ENCODE peak calls at places on chromosome 20, in four cellular contexts. T is stomach, J is upper lobe of left lung, C is A549. A is an unnamed sample.

GRCh38 chr20:22977047-22977785 is 57.9 kb upstream of the SSTR4 start:
- DNase-seq in T (no peak), J (no peak), C (no peak), A (peak)

GRCh38 chr20:60224914-60225313 is 266.7 kb downstream of the CDH26 start:
- DNase-seq in T (no peak), J (no peak), C (peak), A (no peak)

GRCh38 chr20:43904778-43905177 is 9.9 kb upstream of the TOX2 start:
- DNase-seq in T (no peak), J (no peak), C (peak), A (no peak)

GRCh38 chr20:59403261-59403961 is 103.0 kb downstream of the EDN3 start:
- DNase-seq in T (peak), J (peak), C (peak), A (peak)

GRCh38 chr20:31713312-31714049 is 9.2 kb downstream of the BCL2L1 start:
- DNase-seq in T (peak), J (no peak), C (peak), A (peak)

GRCh38 chr20:24672181-24672880 is 202.9 kb downstream of the SYNDIG1 start:
- DNase-seq in T (no peak), J (no peak), C (no peak), A (no peak)

GRCh38 chr20:3003416-3003815 is 40.0 kb upstream of the GNRH2 start:
- DNase-seq in T (no peak), J (no peak), C (no peak), A (no peak)

GRCh38 chr20:44805991-44806729 is 4.2 kb downstream of the RIMS4 start:
- DNase-seq in T (no peak), J (no peak), C (peak), A (peak)

GRCh38 chr20:49030954-49031619 is 15.0 kb upstream of the CSE1L start:
- DNase-seq in T (no peak), J (no peak), C (no peak), A (no peak)

GRCh38 chr20:24955045-24955444 is 6.0 kb downstream of the CST7 start:
- DNase-seq in T (peak), J (no peak), C (no peak), A (no peak)

GRCh38 chr20:44643596-44644383 is 7.7 kb downstream of the ADA start:
- DNase-seq in T (peak), J (peak), C (peak), A (peak)

GRCh38 chr20:12391099-12391498 is 473.4 kb downstream of the BTBD3 start:
- DNase-seq in T (no peak), J (no peak), C (no peak), A (no peak)

GRCh38 chr20:43364001-43364400 is 93.7 kb upstream of the SRSF6 start:
- DNase-seq in T (no peak), J (no peak), C (no peak), A (no peak)

GRCh38 chr20:41571006-41571405 is 47.2 kb downstream of the CHD6 start:
- DNase-seq in T (no peak), J (no peak), C (no peak), A (no peak)
- TF ChIP-seq POLR2A in T (no peak), J (no peak), C (no peak), A (no peak)

GRCh38 chr20:5658897-5659296 is 91.3 kb upstream of the SHLD1 start:
- DNase-seq in T (peak), J (no peak), C (peak), A (peak)

GRCh38 chr20:5656136-5656535 is 94.1 kb upstream of the SHLD1 start:
- DNase-seq in T (no peak), J (no peak), C (no peak), A (no peak)

GRCh38 chr20:5657873-5658200 is 92.4 kb upstream of the SHLD1 start:
- DNase-seq in T (no peak), J (no peak), C (no peak), A (no peak)

GRCh38 chr20:5654557-5654956 is 95.6 kb upstream of the SHLD1 start:
- DNase-seq in T (no peak), J (no peak), C (peak), A (no peak)

DNA sequence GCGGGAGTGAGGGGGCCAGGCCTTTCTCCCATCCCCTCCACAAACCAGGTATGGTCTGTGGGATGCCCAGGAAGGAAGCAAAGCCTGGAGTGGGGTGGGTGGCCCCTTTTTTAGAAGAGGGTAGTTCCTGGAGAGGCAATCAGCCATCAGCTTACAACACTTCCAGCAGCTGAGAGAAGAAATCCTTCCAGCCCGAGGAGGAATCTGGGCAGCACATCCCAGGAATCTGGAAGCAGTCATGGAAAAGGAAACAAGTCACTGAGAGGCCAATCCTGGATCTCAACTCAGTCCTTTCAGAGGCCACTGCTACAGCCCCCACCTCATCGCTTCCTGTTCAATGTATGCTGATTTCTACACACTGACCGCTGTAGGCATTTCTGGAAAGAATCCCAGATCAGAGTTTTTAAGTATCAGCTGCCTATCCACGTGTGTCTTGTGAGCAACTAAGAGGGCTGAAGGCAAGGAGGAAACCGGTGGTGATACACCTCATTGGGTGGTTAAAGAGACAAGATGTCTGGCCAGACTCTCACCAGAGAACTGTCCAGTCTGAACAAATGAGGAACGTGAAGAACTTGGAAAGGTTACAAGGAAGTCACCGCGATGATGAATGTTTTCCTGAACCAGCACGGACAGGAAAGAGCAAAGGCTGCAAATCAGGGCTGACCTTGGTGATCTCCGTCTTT is 92.9 kb upstream of the SHLD1 start:
- DNase-seq in T (no peak), J (no peak), C (peak), A (peak)
- TF ChIP-seq POLR2A in T (no peak), J (no peak), C (no peak), A (no peak)

DNA sequence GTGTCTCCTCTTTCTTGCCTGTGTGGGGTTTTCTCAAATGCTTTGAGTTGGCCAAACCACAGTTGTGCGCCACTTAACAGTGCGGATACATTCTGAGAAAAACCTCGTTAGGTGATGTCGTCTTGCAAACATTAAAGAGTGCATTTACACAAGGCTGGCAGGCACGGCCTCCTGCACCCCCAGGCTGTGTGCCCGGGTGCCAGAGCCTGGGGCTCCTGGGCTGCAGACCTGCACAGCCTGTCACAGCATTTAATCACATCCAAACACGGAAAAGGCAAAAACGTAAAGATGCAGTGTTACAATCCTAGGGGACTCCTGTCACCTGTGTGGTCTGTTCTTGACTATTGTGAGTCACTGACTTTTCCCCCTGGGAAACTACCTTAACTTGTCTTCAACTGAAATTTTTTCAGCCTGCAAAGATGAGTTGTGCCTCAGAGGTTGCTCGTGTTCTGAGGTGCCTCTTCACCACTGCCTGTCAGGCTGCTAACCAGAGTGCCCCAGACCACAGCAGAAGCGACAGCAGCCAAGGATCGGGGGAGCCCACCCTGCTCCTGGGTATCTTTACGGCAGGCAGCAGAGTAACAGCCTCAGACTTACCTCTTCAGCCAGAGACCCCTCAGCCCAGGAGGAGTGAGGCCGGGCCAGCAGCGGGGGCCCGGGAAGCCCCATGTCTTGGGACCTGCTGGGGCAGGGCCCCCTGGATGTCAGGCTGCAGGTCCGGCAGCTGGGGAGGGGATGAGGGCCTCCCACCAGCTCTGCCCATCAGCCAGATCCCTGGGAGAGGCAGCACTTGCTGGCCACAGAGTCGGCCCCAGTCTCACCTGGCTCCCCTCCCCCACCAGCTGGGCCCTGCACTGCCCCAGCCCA is 683 bp upstream of the C20orf204 start:
- DNase-seq in T (no peak), J (peak), C (no peak), A (no peak)
- TF ChIP-seq POLR2A in T (no peak), J (no peak), C (no peak), A (no peak)

DNA sequence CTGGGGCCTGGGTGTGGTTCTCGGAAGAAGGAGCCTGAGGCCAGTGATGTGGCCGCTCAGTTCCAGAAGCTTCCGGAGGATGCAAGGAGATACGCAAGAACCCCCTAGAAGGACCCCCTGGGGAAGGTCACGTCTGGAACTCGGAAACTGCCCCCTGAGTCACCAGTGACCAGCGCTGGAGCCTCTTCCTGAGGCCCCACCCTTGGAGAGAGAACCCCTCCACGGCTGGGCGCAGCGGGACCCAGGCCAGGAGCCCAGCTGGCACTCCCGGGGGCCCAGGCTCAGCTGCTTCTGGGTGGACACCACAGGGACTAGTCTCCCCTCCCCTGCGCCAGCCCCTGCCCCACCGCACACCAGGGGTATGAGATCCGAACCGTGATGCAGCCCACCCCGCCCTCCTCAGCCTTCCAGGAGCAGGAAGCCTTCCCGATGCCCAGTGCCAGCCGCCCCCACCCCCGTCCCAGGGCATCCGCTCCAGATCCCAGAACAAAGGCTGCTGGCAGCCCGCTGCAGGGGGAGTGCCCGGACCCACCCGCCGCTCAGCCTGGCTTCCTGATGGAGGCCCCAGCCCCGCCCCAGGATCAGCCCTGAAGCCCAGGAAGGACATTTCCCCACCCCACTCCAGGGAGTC is 7.5 kb downstream of the LAMA5 start:
- DNase-seq in T (no peak), J (peak), C (peak), A (peak)
- TF ChIP-seq POLR2A in T (no peak), J (no peak), C (no peak), A (no peak)

DNA sequence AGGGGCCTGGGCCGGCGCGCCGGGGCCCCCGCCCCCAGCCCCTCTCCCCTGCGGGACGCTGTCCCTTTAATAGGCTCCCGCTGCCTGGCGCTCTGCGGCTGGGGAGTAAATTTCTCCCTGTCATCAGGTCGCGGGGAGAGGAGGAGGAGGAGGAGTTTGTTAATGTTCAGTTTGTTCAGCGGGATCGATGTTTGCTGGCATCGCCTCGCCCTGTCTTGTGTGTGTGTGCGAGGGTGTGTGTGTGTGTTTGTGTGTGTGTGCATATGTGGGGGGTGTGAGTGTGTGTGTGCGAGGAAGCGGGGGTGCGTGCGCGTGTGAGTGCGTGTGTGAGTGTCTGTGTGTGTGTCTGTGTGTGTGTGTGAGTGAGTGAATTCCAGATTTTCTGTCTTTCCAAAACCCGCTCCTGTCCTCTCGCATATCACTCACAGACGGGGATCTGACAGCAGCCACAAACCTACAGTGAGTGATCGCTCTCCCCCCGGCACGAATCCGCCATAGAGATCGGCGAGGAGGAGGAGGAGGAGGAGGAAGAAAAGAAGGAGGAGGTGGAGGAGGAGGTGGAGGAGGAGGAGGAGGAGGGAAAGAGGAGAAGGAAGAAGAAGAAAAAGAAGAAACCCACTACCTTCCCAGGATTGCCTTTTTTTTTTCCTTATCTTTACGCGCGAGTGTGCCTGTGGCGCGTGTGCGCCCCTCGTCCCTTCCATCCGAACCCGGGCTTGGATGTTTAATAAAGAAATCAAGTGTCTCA is at the start of gene TSHZ2:
- DNase-seq in T (peak), J (peak), C (peak), A (peak)
- TF ChIP-seq POLR2A in T (no peak), J (no peak), C (no peak), A (peak)

GRCh38 chr20:36950432-36951197 is 893 bp downstream of the SAMHD1 start:
- DNase-seq in T (peak), J (no peak), C (peak), A (no peak)

GRCh38 chr20:36956674-36957073 is 5.2 kb upstream of the SAMHD1 start:
- DNase-seq in T (no peak), J (no peak), C (no peak), A (no peak)

GRCh38 chr20:36951977-36952738 is 650 bp upstream of the SAMHD1 start:
- DNase-seq in T (no peak), J (no peak), C (no peak), A (no peak)

DNA sequence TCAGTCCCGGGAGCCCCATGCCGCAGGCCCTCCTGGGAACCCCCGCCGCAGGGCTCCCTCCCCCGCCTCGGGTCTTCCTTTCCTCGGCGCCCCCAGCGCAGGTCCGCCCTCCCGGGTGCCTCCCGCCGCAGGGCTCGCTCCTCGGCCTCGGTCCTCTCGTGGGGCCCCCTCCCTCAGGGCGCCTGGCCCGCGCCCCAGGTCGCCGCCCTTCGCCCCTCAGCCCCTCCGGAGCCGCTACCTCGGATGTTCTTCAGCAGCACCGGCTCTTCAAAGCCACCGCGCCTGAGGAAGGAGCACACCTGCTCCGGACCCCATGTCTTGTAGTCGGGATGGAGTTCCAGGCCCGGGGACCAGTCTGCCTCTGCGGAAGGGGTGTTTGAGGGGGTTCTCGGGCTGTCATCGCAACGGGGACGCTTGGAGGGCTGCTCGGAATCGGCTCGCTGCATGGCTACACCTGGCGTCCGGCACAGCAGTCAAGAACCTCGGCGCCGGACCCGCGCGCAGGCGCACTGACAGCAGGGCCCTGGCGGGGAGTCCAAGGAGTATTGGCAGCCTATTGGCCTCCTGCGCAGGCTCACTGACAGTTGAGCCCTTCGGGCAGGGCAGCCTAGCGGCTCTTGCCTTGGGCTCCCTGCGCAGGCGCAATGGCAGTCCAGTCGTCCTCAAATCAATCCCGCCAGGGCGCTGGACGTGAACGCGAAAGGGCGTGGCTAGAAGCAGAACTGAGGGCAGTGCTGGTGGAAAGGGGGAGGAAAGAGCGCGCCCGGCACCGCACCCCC is at the start of gene SAMHD1:
- DNase-seq in T (peak), J (peak), C (peak), A (peak)
- TF ChIP-seq POLR2A in T (no peak), J (peak), C (peak), A (no peak)

A was measured in heart left ventricle.